ENCODE peak calls at places on chromosome 10, in six cellular contexts. G is HCT116, E is endodermal cell, N is mammary epithelial cell, R is H9, J is fibroblast of lung. B is an unnamed sample.

GRCh38 chr10:35834916-35835499 is 192.9 kb upstream of the FZD8 start:
- DNase-seq in G (no peak), E (peak; percentile 70), N (no peak), R (no peak), J (no peak), B (no peak)

GRCh38 chr10:110865184-110865803 is 6.4 kb upstream of the PDCD4 start:
- DNase-seq in G (no peak), E (no peak), N (peak; percentile 70), R (no peak), J (peak; percentile 36), B (peak; percentile 86)

GRCh38 chr10:72270607-72271281 is 3.0 kb upstream of the DDIT4 start:
- DNase-seq in G (no peak), E (no peak), N (peak; percentile 46), R (no peak), J (no peak), B (no peak)

GRCh38 chr10:22911889-22912762 is 15.7 kb upstream of the ARMC3 start:
- DNase-seq in G (no peak), E (no peak), N (no peak), R (no peak), J (peak; percentile 47), B (peak; percentile 25)

GRCh38 chr10:71766717-71767419 is 6.5 kb downstream of the VSIR start:
- DNase-seq in G (peak; percentile 74), E (no peak), N (peak; percentile 89), R (no peak), J (peak; percentile 92), B (peak; percentile 93)

GRCh38 chr10:66564341-66564740 is 361.5 kb upstream of the LRRTM3 start:
- DNase-seq in G (no peak), E (no peak), N (peak; percentile 12), R (no peak), J (peak; percentile 20), B (no peak)

GRCh38 chr10:61821153-61821552 is 80.3 kb upstream of the ARID5B start:
- DNase-seq in G (no peak), E (no peak), N (peak; percentile 80), R (no peak), J (no peak), B (no peak)

GRCh38 chr10:49756031-49756430 is 6.1 kb downstream of the OGDHL start:
- DNase-seq in G (no peak), E (peak; percentile 29), N (no peak), R (no peak), J (no peak), B (no peak)

GRCh38 chr10:21715531-21716195 is 181.6 kb downstream of the MLLT10 start:
- DNase-seq in G (peak; percentile 15), E (no peak), N (peak; percentile 79), R (no peak), J (no peak), B (peak; percentile 62)

GRCh38 chr10:125584954-125585353 is 98.0 kb downstream of the TEX36 start:
- DNase-seq in G (no peak), E (no peak), N (peak; percentile 43), R (no peak), J (no peak), B (no peak)

GRCh38 chr10:127149613-127150081 is 46.7 kb downstream of the INSYN2A start:
- DNase-seq in G (no peak), E (no peak), N (no peak), R (peak; percentile 40), J (peak; percentile 40), B (peak; percentile 27)

GRCh38 chr10:82982110-82982608 is 1107.2 kb downstream of the NRG3 start:
- DNase-seq in G (no peak), E (no peak), N (peak; percentile 87), R (no peak), J (peak; percentile 88), B (peak; percentile 93)

GRCh38 chr10:31612082-31612481 is 293.1 kb downstream of the ZEB1 start:
- DNase-seq in G (no peak), E (no peak), N (no peak), R (no peak), J (no peak), B (no peak)

GRCh38 chr10:71981024-71981867 is 17.1 kb downstream of the CHST3 start:
- DNase-seq in G (no peak), E (no peak), N (peak; percentile 60), R (no peak), J (peak; percentile 50), B (peak; percentile 50)

GRCh38 chr10:63672491-63672890 is 151.3 kb downstream of the REEP3 start:
- DNase-seq in G (no peak), E (no peak), N (no peak), R (no peak), J (no peak), B (no peak)

GRCh38 chr10:52256832-52257691 is 57.0 kb upstream of the DKK1 start:
- DNase-seq in G (no peak), E (no peak), N (peak; percentile 84), R (no peak), J (peak; percentile 3), B (no peak)

GRCh38 chr10:52261362-52261761 is 52.7 kb upstream of the DKK1 start:
- DNase-seq in G (no peak), E (no peak), N (peak; percentile 66), R (no peak), J (no peak), B (no peak)

GRCh38 chr10:52259428-52259812 is 54.7 kb upstream of the DKK1 start:
- DNase-seq in G (no peak), E (no peak), N (no peak), R (no peak), J (no peak), B (no peak)

GRCh38 chr10:52258791-52259427 is 55.2 kb upstream of the DKK1 start:
- DNase-seq in G (no peak), E (no peak), N (no peak), R (no peak), J (no peak), B (no peak)

DNA sequence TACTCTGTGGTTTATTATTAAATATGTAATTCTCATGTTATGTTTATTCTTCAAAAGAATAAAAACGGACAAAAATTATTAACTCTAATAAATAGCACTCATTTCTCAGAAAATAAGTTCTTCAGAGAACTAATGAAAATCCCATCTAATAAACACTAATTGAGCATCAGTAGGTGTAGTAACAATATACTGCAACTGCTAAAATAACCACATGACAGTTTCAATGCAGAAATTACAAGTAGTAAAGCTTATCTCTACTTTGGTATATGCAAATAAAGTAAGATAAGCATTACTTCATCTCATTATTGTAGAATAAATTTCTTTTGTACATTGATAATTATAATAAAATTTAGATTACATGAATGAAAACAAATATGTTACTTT is 56.4 kb upstream of the DKK1 start:
- DNase-seq in G (no peak), E (no peak), N (no peak), R (no peak), J (no peak), B (no peak)
- H3K9ac ChIP-seq in G (no peak overlapping the region), E (no peak overlapping the region), N (no peak overlapping the region), R (no peak overlapping the region), J (no peak overlapping the region), B (no peak overlapping the region)

GRCh38 chr10:33263453-33263852 is 71.0 kb downstream of the NRP1 start:
- DNase-seq in G (no peak), E (no peak), N (peak; percentile 59), R (no peak), J (no peak), B (peak; percentile 40)

GRCh38 chr10:33260403-33261239 is 73.8 kb downstream of the NRP1 start:
- DNase-seq in G (no peak), E (no peak), N (no peak), R (no peak), J (peak; percentile 69), B (no peak)

GRCh38 chr10:33265621-33266020 is 68.8 kb downstream of the NRP1 start:
- DNase-seq in G (no peak), E (no peak), N (no peak), R (no peak), J (no peak), B (no peak)

GRCh38 chr10:33258951-33259350 is 75.5 kb downstream of the NRP1 start:
- DNase-seq in G (no peak), E (peak; percentile 56), N (peak; percentile 60), R (no peak), J (peak; percentile 52), B (peak; percentile 78)

GRCh38 chr10:33262871-33263270 is 71.6 kb downstream of the NRP1 start:
- DNase-seq in G (no peak), E (no peak), N (no peak), R (no peak), J (no peak), B (no peak)
- H3K9ac ChIP-seq in G (no peak overlapping the region), E (no peak overlapping the region), N (peak overlapping the region; percentile 94), R (no peak overlapping the region), J (no peak overlapping the region), B (peak overlapping the region; percentile 47)

GRCh38 chr10:93818086-93818485 is 60.4 kb downstream of the LGI1 start:
- DNase-seq in G (no peak), E (no peak), N (no peak), R (no peak), J (no peak), B (no peak)

GRCh38 chr10:93813507-93814465 is 56.0 kb downstream of the LGI1 start:
- DNase-seq in G (peak; percentile 64), E (peak; percentile 89), N (peak; percentile 35), R (peak; percentile 72), J (peak; percentile 31), B (peak; percentile 47)

GRCh38 chr10:93816123-93816747 is 58.5 kb downstream of the LGI1 start:
- DNase-seq in G (peak; percentile 60), E (peak; percentile 92), N (peak; percentile 51), R (peak; percentile 69), J (peak; percentile 61), B (peak; percentile 94)

GRCh38 chr10:93812664-93813338 is 55.1 kb downstream of the LGI1 start:
- DNase-seq in G (no peak), E (no peak), N (no peak), R (no peak), J (no peak), B (no peak)

DNA sequence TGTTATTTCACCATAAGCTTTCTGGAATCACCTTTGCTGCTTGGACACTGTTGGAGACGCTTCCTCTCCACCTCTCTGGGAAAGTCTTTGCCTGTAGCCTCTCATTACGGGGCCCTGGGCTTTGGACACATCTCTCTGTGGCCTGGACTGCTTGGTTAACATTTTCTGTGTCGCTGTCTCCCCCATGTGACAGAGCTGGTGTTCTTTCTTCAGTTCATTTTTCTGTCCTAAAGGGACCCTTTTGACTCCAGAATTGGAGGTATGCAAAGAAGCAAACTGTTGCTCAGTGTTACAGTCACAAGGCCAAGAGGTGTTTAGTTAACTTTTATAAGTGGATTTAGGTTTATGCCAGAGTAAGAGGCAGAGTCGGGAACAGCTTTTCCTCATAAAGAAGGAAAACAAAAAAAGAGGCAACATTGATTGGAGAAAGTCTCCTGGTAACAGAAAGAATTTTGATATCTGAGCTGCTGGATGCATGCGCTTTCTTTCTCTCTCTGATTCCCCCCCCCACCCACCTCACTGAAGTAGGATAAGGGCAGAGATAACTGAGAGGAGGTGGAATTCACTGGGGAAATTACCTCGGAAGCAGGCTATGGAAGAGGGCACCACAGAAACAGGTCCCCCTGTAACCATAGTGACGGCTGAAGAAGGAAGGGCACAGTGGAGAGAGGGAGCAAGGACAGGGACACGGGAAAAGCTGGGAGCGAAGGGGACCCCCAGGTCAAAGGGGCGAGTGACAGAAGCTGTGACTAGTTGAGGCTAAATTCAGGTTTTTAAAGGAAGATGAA is 57.8 kb downstream of the LGI1 start:
- DNase-seq in G (no peak), E (peak; percentile 72), N (peak; percentile 3), R (peak; percentile 37), J (no peak), B (peak; percentile 67)
- H3K9ac ChIP-seq in G (no peak overlapping the region), E (no peak overlapping the region), N (no peak overlapping the region), R (no peak overlapping the region), J (no peak overlapping the region), B (peak overlapping the region; percentile 56)

DNA sequence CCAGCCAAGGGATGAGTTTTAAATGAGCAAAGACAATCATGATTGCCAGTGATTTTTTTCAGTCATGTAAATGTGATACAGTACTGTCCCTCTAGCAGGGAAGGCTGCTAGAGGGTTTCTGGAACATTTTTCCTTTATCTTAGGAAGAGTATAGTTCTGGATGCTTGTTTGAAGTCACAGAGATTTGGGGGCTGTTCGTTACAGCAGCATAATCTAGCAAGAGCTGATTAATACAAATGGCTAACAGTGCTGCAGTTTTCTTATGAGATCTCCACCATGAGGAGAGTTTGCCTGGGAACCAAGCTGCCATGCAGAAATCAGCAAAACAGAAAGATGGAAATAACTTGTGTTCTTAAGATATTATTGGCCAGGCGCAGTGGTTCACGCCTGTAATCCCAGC is 7.9 kb upstream of the PPA1 start:
- DNase-seq in G (no peak), E (no peak), N (no peak), R (no peak), J (no peak), B (no peak)
- H3K9ac ChIP-seq in G (no peak overlapping the region), E (no peak overlapping the region), N (no peak overlapping the region), R (no peak overlapping the region), J (no peak overlapping the region), B (no peak overlapping the region)